ENCODE peak calls at places on chromosomes 16 and 17, in eight cellular contexts. T is RPMI7951; H is substantia nigra; I is left ventricle myocardium inferior; V is cardiac septum; D is foreskin fibroblast; R is activated CD4-positive, CD25-positive, alpha-beta regulatory T cell; K is C1 segment of cervical spinal cord. X is an unnamed sample.

GRCh38 chr17:45096141-45096540 is 35.0 kb downstream of the NMT1 start:
- DNase-seq in T (peak; percentile 17), H (no peak), I (no peak), V (no peak), D (peak; percentile 74), R (no peak), K (no peak), X (no peak)

GRCh38 chr16:22278418-22278817 is 18.8 kb upstream of the POLR3E start:
- DNase-seq in T (no peak), H (no peak), I (no peak), V (no peak), D (no peak), R (no peak), K (no peak), X (no peak)

GRCh38 chr16:3589441-3589921 is 12.3 kb upstream of the NLRC3 start:
- DNase-seq in T (no peak), H (no peak), I (no peak), V (no peak), D (no peak), R (no peak), K (no peak), X (no peak)

GRCh38 chr17:4719684-4720221 is 9.3 kb downstream of the ARRB2 start:
- DNase-seq in T (no peak), H (no peak), I (no peak), V (no peak), D (peak; percentile 33), R (no peak), K (no peak), X (peak; percentile 82)

GRCh38 chr16:74107795-74108610 is 188.6 kb upstream of the PSMD7 start:
- DNase-seq in T (peak; percentile 44), H (no peak), I (no peak), V (no peak), D (peak; percentile 1), R (no peak), K (no peak), X (peak; percentile 27)

GRCh38 chr17:13885953-13886889 is 183.1 kb upstream of the COX10 start:
- DNase-seq in T (peak; percentile 9), H (no peak), I (peak; percentile 57), V (peak; percentile 80), D (peak; percentile 34), R (no peak), K (no peak), X (no peak)

GRCh38 chr17:14204084-14204483 is 32.6 kb downstream of the CDRT15 start:
- DNase-seq in T (no peak), H (no peak), I (no peak), V (no peak), D (no peak), R (no peak), K (no peak), X (no peak)

GRCh38 chr17:31745964-31746650 is 112.9 kb downstream of the COPRS start:
- DNase-seq in T (no peak), H (no peak), I (no peak), V (no peak), D (peak; percentile 53), R (no peak), K (no peak), X (no peak)

GRCh38 chr16:6027733-6028132 is 930.1 kb upstream of the EEF2KMT start:
- DNase-seq in T (no peak), H (no peak), I (no peak), V (no peak), D (no peak), R (no peak), K (no peak), X (no peak)

GRCh38 chr17:35700157-35700556 is 31.3 kb upstream of the RASL10B start:
- DNase-seq in T (no peak), H (no peak), I (no peak), V (no peak), D (peak; percentile 24), R (no peak), K (no peak), X (no peak)

GRCh38 chr17:49746791-49747490 is 17.0 kb downstream of the FAM117A start:
- DNase-seq in T (no peak), H (no peak), I (no peak), V (no peak), D (no peak), R (peak; percentile 7), K (no peak), X (no peak)

GRCh38 chr17:30530346-30531025 is 53.3 kb downstream of the GOSR1 start:
- DNase-seq in T (no peak), H (no peak), I (no peak), V (no peak), D (peak; percentile 73), R (no peak), K (no peak), X (no peak)

GRCh38 chr16:58863761-58864160 is 129.6 kb upstream of the GOT2 start:
- DNase-seq in T (no peak), H (no peak), I (no peak), V (no peak), D (no peak), R (no peak), K (no peak), X (no peak)

X was measured in adrenal gland.